ENCODE peak calls at places on chromosomes 13 and 19, in five cellular contexts. One of them, this sample, is unnamed.

GRCh38 chr19:9966024-9966423 is 29.7 kb upstream of the OLFM2 start:
- DNase-seq in heart left ventricle: no peak
- DNase-seq in psoas muscle: no peak
- DNase-seq in OCI-LY7: no peak
- DNase-seq in breast epithelium: no peak
- DNase-seq in this sample: no peak

GRCh38 chr19:37466277-37466797 is 907 bp downstream of the ZNF569 start:
- DNase-seq in heart left ventricle: peak
- DNase-seq in psoas muscle: no peak
- DNase-seq in OCI-LY7: no peak
- DNase-seq in breast epithelium: no peak
- DNase-seq in this sample: no peak

GRCh38 chr19:35206379-35206778 is 22.2 kb downstream of the FAM187B start:
- DNase-seq in heart left ventricle: no peak
- DNase-seq in psoas muscle: no peak
- DNase-seq in OCI-LY7: peak
- DNase-seq in breast epithelium: no peak
- DNase-seq in this sample: no peak

GRCh38 chr19:1076951-1077350 is 10.0 kb downstream of the ARHGAP45 start:
- DNase-seq in heart left ventricle: peak
- DNase-seq in psoas muscle: peak
- DNase-seq in OCI-LY7: peak
- DNase-seq in breast epithelium: peak
- DNase-seq in this sample: peak

GRCh38 chr19:30815889-30816580 is 443.9 kb downstream of the ZNF536 start:
- DNase-seq in heart left ventricle: no peak
- DNase-seq in psoas muscle: no peak
- DNase-seq in OCI-LY7: no peak
- DNase-seq in breast epithelium: no peak
- DNase-seq in this sample: no peak

GRCh38 chr13:75299913-75300862 is 181.8 kb downstream of the TBC1D4 start:
- DNase-seq in heart left ventricle: no peak
- DNase-seq in psoas muscle: no peak
- DNase-seq in OCI-LY7: no peak
- DNase-seq in breast epithelium: no peak
- DNase-seq in this sample: no peak

GRCh38 chr13:23020246-23020843 is 160.4 kb upstream of the SGCG start:
- DNase-seq in heart left ventricle: peak
- DNase-seq in psoas muscle: no peak
- DNase-seq in OCI-LY7: peak
- DNase-seq in breast epithelium: peak
- DNase-seq in this sample: no peak

GRCh38 chr13:38417727-38418126 is 68.1 kb downstream of the UFM1 start:
- DNase-seq in heart left ventricle: no peak
- DNase-seq in psoas muscle: no peak
- DNase-seq in OCI-LY7: peak
- DNase-seq in breast epithelium: no peak
- DNase-seq in this sample: no peak

GRCh38 chr19:45253396-45254027 is 2.4 kb downstream of the MARK4 start:
- DNase-seq in heart left ventricle: no peak
- DNase-seq in psoas muscle: no peak
- DNase-seq in OCI-LY7: no peak
- DNase-seq in breast epithelium: no peak
- DNase-seq in this sample: peak

DNA sequence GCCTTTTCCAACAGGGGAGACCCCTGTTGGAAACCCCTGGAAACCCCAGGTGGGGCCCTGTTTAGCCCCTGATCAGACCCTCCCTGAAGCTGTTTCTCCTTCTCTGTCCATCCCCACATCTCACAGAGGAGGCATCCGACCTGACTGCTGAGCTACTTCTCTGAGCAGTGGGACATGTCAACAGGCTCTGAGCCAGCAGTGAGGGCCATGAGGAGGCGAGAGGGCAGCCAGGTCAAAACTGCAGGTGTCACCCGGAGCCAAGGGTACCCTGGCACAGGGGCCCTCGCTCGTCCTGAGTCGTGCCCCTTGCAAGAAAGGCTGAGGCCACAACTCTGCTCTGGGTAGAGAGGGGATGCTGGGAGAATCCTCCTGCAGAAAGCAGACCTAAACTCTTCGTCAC is 13.6 kb downstream of the PEPD start:
- DNase-seq in heart left ventricle: no peak
- DNase-seq in psoas muscle: no peak
- DNase-seq in OCI-LY7: no peak
- DNase-seq in breast epithelium: no peak
- DNase-seq in this sample: no peak
- H3K27ac ChIP-seq in heart left ventricle: no peak
- H3K27ac ChIP-seq in psoas muscle: no peak
- H3K27ac ChIP-seq in OCI-LY7: no peak
- H3K27ac ChIP-seq in breast epithelium: peak
- H3K27ac ChIP-seq in this sample: no peak

DNA sequence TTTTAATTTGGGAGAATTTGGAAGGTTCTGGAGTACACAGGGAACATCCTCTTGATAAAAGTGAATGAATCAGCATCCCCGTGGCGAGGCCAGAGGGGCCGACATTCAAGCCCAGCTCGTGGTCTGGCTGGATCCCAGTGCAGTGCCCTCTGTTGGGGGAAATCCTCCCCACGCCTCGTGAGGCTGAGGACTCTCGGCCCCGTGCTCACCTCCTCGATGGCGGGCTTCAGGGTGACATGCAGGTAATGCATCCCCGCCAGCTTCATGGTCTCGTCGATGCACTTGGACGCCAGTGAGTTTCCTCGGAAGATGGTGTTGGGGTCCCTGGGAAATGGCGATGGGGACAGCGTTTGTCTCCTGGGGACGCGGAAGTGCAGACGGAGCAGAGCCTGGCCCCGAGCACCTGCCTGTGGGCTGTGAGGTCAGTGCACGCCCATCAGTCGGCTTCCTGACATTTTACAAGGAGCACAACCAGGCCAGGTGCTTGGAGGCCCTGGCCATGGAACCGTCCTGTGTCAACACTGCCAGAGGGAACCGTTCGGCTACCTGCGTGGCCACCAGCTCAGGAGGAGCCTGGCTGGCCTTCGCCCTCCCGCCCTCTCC is 43.3 kb upstream of the C13orf46 start:
- DNase-seq in heart left ventricle: no peak
- DNase-seq in psoas muscle: no peak
- DNase-seq in OCI-LY7: no peak
- DNase-seq in breast epithelium: no peak
- DNase-seq in this sample: no peak
- H3K27ac ChIP-seq in heart left ventricle: no peak
- H3K27ac ChIP-seq in psoas muscle: no peak
- H3K27ac ChIP-seq in OCI-LY7: no peak
- H3K27ac ChIP-seq in breast epithelium: no peak
- H3K27ac ChIP-seq in this sample: no peak

GRCh38 chr13:60721063-60721462 is 324.0 kb downstream of the TDRD3 start:
- DNase-seq in heart left ventricle: no peak
- DNase-seq in psoas muscle: no peak
- DNase-seq in OCI-LY7: no peak
- DNase-seq in breast epithelium: no peak
- DNase-seq in this sample: no peak
- H3K27ac ChIP-seq in heart left ventricle: no peak
- H3K27ac ChIP-seq in psoas muscle: no peak
- H3K27ac ChIP-seq in OCI-LY7: no peak
- H3K27ac ChIP-seq in breast epithelium: no peak
- H3K27ac ChIP-seq in this sample: no peak

GRCh38 chr19:40612831-40613668 is 11.9 kb downstream of the LTBP4 start:
- DNase-seq in heart left ventricle: peak
- DNase-seq in psoas muscle: peak
- DNase-seq in OCI-LY7: peak
- DNase-seq in breast epithelium: no peak
- DNase-seq in this sample: no peak

GRCh38 chr19:40611900-40612698 is 10.9 kb downstream of the LTBP4 start:
- DNase-seq in heart left ventricle: peak
- DNase-seq in psoas muscle: no peak
- DNase-seq in OCI-LY7: no peak
- DNase-seq in breast epithelium: no peak
- DNase-seq in this sample: no peak

GRCh38 chr19:40614595-40615411 is 13.6 kb downstream of the LTBP4 start:
- DNase-seq in heart left ventricle: peak
- DNase-seq in psoas muscle: peak
- DNase-seq in OCI-LY7: peak
- DNase-seq in breast epithelium: peak
- DNase-seq in this sample: peak

GRCh38 chr19:40616178-40616577 is 15.0 kb downstream of the LTBP4 start:
- DNase-seq in heart left ventricle: no peak
- DNase-seq in psoas muscle: no peak
- DNase-seq in OCI-LY7: no peak
- DNase-seq in breast epithelium: no peak
- DNase-seq in this sample: no peak

GRCh38 chr19:40613669-40614594 is 12.8 kb downstream of the LTBP4 start:
- DNase-seq in heart left ventricle: peak
- DNase-seq in psoas muscle: peak
- DNase-seq in OCI-LY7: peak
- DNase-seq in breast epithelium: peak
- DNase-seq in this sample: no peak
- H3K27ac ChIP-seq in heart left ventricle: peak
- H3K27ac ChIP-seq in psoas muscle: no peak
- H3K27ac ChIP-seq in OCI-LY7: peak
- H3K27ac ChIP-seq in breast epithelium: peak
- H3K27ac ChIP-seq in this sample: peak

DNA sequence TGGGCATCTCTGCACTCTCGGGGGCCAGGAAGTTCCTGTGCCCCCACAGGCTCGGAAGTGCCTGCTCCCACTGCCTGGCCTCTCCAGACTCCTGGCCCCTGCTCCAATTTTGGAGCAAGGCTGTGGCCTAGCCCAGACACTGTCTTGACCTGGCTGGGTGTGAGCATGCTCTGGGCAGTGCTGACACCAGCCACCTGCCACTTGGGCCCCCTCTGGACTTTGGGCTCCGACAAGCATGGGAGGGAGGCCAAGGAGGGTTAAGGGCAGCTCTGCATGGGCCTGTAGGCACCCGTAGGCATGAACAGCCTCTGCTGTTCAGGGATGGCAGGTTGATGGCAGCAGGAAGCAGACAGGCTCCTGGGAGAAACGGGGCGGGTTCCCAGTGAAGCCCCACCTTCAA is 26.0 kb upstream of the RBM26 start:
- DNase-seq in heart left ventricle: no peak
- DNase-seq in psoas muscle: no peak
- DNase-seq in OCI-LY7: no peak
- DNase-seq in breast epithelium: no peak
- DNase-seq in this sample: no peak
- H3K27ac ChIP-seq in heart left ventricle: no peak
- H3K27ac ChIP-seq in psoas muscle: no peak
- H3K27ac ChIP-seq in OCI-LY7: no peak
- H3K27ac ChIP-seq in breast epithelium: no peak
- H3K27ac ChIP-seq in this sample: no peak

GRCh38 chr13:44300895-44301638 is 72.6 kb upstream of the SERP2 start:
- DNase-seq in heart left ventricle: peak
- DNase-seq in psoas muscle: peak
- DNase-seq in OCI-LY7: no peak
- DNase-seq in breast epithelium: peak
- DNase-seq in this sample: peak

GRCh38 chr13:44296856-44297255 is 76.8 kb upstream of the SERP2 start:
- DNase-seq in heart left ventricle: no peak
- DNase-seq in psoas muscle: no peak
- DNase-seq in OCI-LY7: no peak
- DNase-seq in breast epithelium: no peak
- DNase-seq in this sample: no peak

GRCh38 chr13:44298314-44298713 is 75.3 kb upstream of the SERP2 start:
- DNase-seq in heart left ventricle: no peak
- DNase-seq in psoas muscle: no peak
- DNase-seq in OCI-LY7: no peak
- DNase-seq in breast epithelium: no peak
- DNase-seq in this sample: no peak

GRCh38 chr13:44299544-44299943 is 74.1 kb upstream of the SERP2 start:
- DNase-seq in heart left ventricle: no peak
- DNase-seq in psoas muscle: no peak
- DNase-seq in OCI-LY7: no peak
- DNase-seq in breast epithelium: no peak
- DNase-seq in this sample: no peak

DNA sequence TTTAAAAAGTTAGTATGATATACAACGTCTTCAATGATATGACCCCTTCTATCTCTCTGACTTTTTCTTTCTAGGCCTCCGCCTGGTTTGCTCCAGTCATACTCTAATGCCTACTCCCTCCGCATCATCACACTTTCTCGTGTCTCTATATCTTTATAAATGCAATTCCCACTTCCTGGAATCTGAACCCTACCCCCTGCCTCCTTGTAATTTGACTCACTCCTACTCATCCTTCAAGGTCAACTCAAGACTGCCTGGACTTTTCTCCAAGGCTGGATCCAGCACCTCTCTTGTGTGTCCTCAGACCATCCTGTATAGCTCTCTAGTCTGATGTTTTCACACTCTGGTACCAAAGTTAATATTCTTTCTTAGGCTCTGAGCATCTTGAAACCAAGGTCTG is 74.5 kb upstream of the SERP2 start:
- DNase-seq in heart left ventricle: no peak
- DNase-seq in psoas muscle: no peak
- DNase-seq in OCI-LY7: no peak
- DNase-seq in breast epithelium: no peak
- DNase-seq in this sample: no peak
- H3K27ac ChIP-seq in heart left ventricle: no peak
- H3K27ac ChIP-seq in psoas muscle: no peak
- H3K27ac ChIP-seq in OCI-LY7: no peak
- H3K27ac ChIP-seq in breast epithelium: no peak
- H3K27ac ChIP-seq in this sample: no peak

DNA sequence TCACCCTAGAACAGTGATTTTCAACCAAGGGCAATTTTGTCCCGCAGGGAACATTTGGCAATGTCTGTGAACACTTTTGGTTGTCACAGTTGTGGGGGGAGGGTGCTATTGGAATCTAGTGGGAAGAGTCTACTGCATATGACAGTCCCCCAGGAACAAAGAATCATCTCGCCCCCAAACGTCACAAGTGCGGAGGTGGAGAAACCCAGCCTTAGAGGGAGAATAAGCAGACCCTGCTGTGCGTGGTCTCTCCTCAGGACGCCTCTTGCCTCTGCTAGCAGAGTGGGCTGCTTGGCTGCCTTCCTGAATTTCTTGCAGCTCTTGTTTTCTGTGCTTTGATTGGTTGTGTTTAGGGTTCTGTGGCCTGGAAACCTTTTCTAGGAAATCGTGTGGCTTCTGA is 42.4 kb downstream of the NFIX start:
- DNase-seq in heart left ventricle: no peak
- DNase-seq in psoas muscle: no peak
- DNase-seq in OCI-LY7: no peak
- DNase-seq in breast epithelium: no peak
- DNase-seq in this sample: no peak
- H3K27ac ChIP-seq in heart left ventricle: peak
- H3K27ac ChIP-seq in psoas muscle: peak
- H3K27ac ChIP-seq in OCI-LY7: no peak
- H3K27ac ChIP-seq in breast epithelium: peak
- H3K27ac ChIP-seq in this sample: peak

DNA sequence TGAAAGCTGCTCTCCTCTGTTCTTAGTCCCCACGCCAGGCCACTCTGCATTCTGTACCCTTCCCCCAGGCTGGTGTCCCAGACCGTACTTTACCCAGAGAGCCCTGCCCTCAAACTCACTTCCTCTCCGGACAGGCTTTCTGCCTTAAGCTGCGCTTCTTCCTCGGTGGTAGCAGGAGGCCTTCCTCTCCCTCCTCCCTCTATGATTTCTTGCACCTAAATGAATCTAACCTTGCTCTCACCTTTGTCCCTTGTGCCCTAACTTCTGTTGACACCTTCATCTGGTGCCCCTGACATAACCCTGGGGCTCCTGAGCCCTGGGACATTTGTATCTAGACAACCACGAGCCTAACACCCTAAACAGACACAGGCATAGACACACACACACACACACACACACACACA is 29.6 kb upstream of the CEACAM21 start:
- DNase-seq in heart left ventricle: peak
- DNase-seq in psoas muscle: no peak
- DNase-seq in OCI-LY7: peak
- DNase-seq in breast epithelium: no peak
- DNase-seq in this sample: no peak
- H3K27ac ChIP-seq in heart left ventricle: peak
- H3K27ac ChIP-seq in psoas muscle: no peak
- H3K27ac ChIP-seq in OCI-LY7: peak
- H3K27ac ChIP-seq in breast epithelium: peak
- H3K27ac ChIP-seq in this sample: no peak

GRCh38 chr19:18428173-18428836 is 9.1 kb downstream of the SSBP4 start:
- DNase-seq in heart left ventricle: no peak
- DNase-seq in psoas muscle: peak
- DNase-seq in OCI-LY7: no peak
- DNase-seq in breast epithelium: no peak
- DNase-seq in this sample: no peak
- H3K27ac ChIP-seq in heart left ventricle: peak
- H3K27ac ChIP-seq in psoas muscle: no peak
- H3K27ac ChIP-seq in OCI-LY7: peak
- H3K27ac ChIP-seq in breast epithelium: peak
- H3K27ac ChIP-seq in this sample: no peak